ENCODE peak calls at places on chromosomes 6 and 20, in ten cellular contexts. V is uterus, A is heart left ventricle, K is gastrocnemius medialis, T is HFFc6, F is esophagus squamous epithelium, R is astrocyte of the spinal cord, B is mammary epithelial cell, X is AG04450, S is OCI-LY7. D is an unnamed sample.

GRCh38 chr6:30548375-30548774 is 7.9 kb downstream of the GNL1 start:
- DNase-seq in K (peak; percentile 33), B (no peak), R (no peak), T (peak; percentile 52), A (no peak), X (no peak), S (no peak), F (no peak), V (no peak), D (no peak)

GRCh38 chr6:90478278-90478677 is 108.6 kb downstream of the MAP3K7 start:
- DNase-seq in S (peak; percentile 24), R (no peak), B (no peak), V (no peak), T (no peak), X (no peak), K (no peak), A (no peak), F (no peak), D (no peak)

GRCh38 chr6:7707787-7708186 is 18.1 kb upstream of the BMP6 start:
- DNase-seq in B (no peak), T (peak; percentile 46), X (no peak), A (no peak), S (no peak), F (no peak), V (no peak), R (no peak), K (no peak), D (no peak)

GRCh38 chr20:39152742-39153141 is 190.6 kb downstream of the DHX35 start:
- DNase-seq in X (no peak), F (no peak), R (no peak), T (no peak), V (no peak), B (no peak), S (no peak), K (no peak), A (no peak), D (no peak)

GRCh38 chr6:16239090-16239797 is 857 bp downstream of the GMPR start:
- DNase-seq in A (peak; percentile 84), B (peak; percentile 14), F (no peak), S (no peak), R (peak; percentile 70), X (no peak), V (peak; percentile 58), K (peak; percentile 98), T (no peak), D (peak; percentile 52)

GRCh38 chr6:35262596-35262995 is 3.1 kb downstream of the ZNF76 start:
- DNase-seq in T (no peak), B (no peak), F (no peak), V (no peak), K (no peak), S (no peak), A (no peak), X (no peak), R (no peak), D (no peak)

GRCh38 chr6:122831511-122831910 is 42.5 kb downstream of the SMPDL3A start:
- DNase-seq in R (no peak), B (no peak), V (no peak), T (no peak), F (no peak), A (no peak), K (no peak), S (no peak), X (no peak), D (no peak)

GRCh38 chr6:22826961-22827360 is 257.6 kb downstream of the HDGFL1 start:
- DNase-seq in A (no peak), S (no peak), X (no peak), B (peak; percentile 82), K (no peak), R (peak; percentile 71), V (no peak), T (no peak), F (no peak), D (no peak)

GRCh38 chr20:16158090-16158975 is 414.9 kb downstream of the KIF16B start:
- DNase-seq in X (no peak), R (no peak), A (no peak), F (no peak), S (peak; percentile 60), V (no peak), K (no peak), B (no peak), T (no peak), D (peak; percentile 8)

GRCh38 chr6:11202513-11203305 is 29.8 kb downstream of the NEDD9 start:
- DNase-seq in X (no peak), A (no peak), F (no peak), R (peak; percentile 82), S (no peak), K (no peak), B (no peak), V (no peak), T (no peak), D (no peak)
- TF ChIP-seq CTCF in X (no peak), A (no peak), F (no peak), R (no peak), S (no peak), K (no peak), B (no peak), V (no peak), T (no peak), D (no peak)

GRCh38 chr6:166025149-166025898 is 142.3 kb downstream of the TBXT start:
- DNase-seq in T (peak; percentile 42), A (no peak), K (no peak), B (no peak), X (peak; percentile 73), R (peak; percentile 82), V (no peak), F (no peak), S (no peak), D (no peak)

GRCh38 chr6:166026586-166027126 is 141.0 kb downstream of the TBXT start:
- DNase-seq in T (no peak), F (no peak), A (peak; percentile 72), R (no peak), V (no peak), K (no peak), S (no peak), B (no peak), X (no peak), D (no peak)

GRCh38 chr6:166029506-166029905 is 138.1 kb downstream of the TBXT start:
- DNase-seq in X (no peak), T (no peak), B (no peak), V (no peak), K (no peak), R (peak; percentile 25), A (no peak), S (no peak), F (no peak), D (peak; percentile 22)

GRCh38 chr6:166024252-166024651 is 143.4 kb downstream of the TBXT start:
- DNase-seq in F (no peak), B (no peak), T (no peak), X (no peak), K (no peak), R (no peak), A (no peak), S (no peak), V (no peak), D (no peak)

GRCh38 chr6:166027761-166028160 is 139.9 kb downstream of the TBXT start:
- DNase-seq in A (no peak), X (no peak), S (no peak), B (no peak), R (peak; percentile 36), K (no peak), F (no peak), T (no peak), V (no peak), D (no peak)
- TF ChIP-seq CTCF in A (no peak), X (no peak), S (no peak), B (no peak), R (no peak), K (no peak), F (no peak), T (no peak), V (no peak), D (no peak)

GRCh38 chr6:41073203-41073967 is 611 bp downstream of the NFYA start:
- DNase-seq in F (peak; percentile 45), A (peak; percentile 91), V (peak; percentile 84), S (peak; percentile 82), T (peak; percentile 63), R (peak; percentile 81), K (peak; percentile 92), X (no peak), B (peak; percentile 71), D (peak; percentile 79)
- TF ChIP-seq CTCF in F (peak; percentile 51), A (peak; percentile 50), V (peak; percentile 50), S (peak; percentile 55), T (peak; percentile 74), R (no peak), K (peak; percentile 76), X (peak; percentile 30), B (peak; percentile 25), D (no peak)

GRCh38 chr6:43285832-43286231 is 12.2 kb upstream of the SLC22A7 start:
- DNase-seq in B (no peak), V (no peak), X (no peak), K (no peak), T (no peak), F (no peak), S (no peak), A (peak; percentile 46), R (no peak), D (no peak)

GRCh38 chr6:43286456-43286994 is 11.5 kb upstream of the SLC22A7 start:
- DNase-seq in B (no peak), T (no peak), X (no peak), K (no peak), V (no peak), S (no peak), A (peak; percentile 25), F (no peak), R (no peak), D (no peak)

GRCh38 chr6:43287717-43288679 is 10.1 kb upstream of the SLC22A7 start:
- DNase-seq in X (no peak), F (no peak), T (no peak), V (no peak), A (peak; percentile 42), K (no peak), R (no peak), S (no peak), B (no peak), D (no peak)

GRCh38 chr6:43285415-43285814 is 12.6 kb upstream of the SLC22A7 start:
- DNase-seq in S (no peak), X (no peak), K (no peak), T (no peak), R (no peak), F (no peak), A (peak; percentile 42), B (no peak), V (no peak), D (no peak)

DNA sequence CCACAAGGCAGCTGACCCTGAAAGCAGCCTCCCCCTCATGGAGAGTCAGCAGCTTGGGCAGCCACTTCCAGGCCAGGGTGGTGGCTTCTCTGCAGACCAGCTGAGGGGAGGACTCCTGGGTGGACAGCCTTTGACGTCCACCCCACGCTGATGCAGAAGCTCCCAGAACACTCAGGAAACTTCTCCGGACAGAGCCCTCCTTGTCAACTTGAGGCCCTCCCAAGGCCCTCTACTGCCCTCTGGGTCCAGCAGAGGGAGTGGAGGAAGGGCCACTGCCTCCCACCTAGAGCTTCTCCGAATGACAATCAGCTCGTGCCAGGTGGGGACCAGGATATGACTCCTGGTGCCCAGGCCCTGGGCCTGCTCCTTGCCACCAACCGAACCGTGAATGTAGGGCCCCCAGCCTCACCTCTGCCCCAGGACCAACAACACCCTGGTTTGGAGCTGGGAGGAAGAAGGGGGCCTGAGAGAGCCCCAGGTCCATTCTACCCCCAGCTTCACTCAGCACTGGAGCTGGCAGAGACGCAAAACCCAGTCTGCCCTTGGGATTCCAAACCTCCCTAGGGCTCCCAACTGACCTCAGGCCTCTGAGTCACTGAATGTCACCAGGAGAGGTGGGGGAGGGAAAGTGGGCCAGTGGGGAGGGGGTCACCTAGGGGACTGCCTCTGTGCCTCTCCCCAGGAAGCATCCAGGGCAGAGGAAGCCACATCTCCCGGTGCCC is 10.9 kb upstream of the SLC22A7 start:
- DNase-seq in B (no peak), K (no peak), V (no peak), T (no peak), F (no peak), S (no peak), X (no peak), A (peak; percentile 45), R (no peak), D (no peak)
- TF ChIP-seq CTCF in B (no peak), K (no peak), V (no peak), T (no peak), F (no peak), S (no peak), X (peak; percentile 16), A (peak; percentile 19), R (no peak), D (no peak)